ENCODE peak calls at places on chromosomes 16 and 17, in five cellular contexts. One of them, this sample, is unnamed.

GRCh38 chr16:67482260-67482924 is 955 bp downstream of the AGRP start:
- DNase-seq in activated CD4-positive, alpha-beta T cell treated with anti-CD3 and anti-CD28 coated beads for 24 hours: no peak
- DNase-seq in hypothalamus: no peak
- DNase-seq in ACHN: no peak
- DNase-seq in DMS153: no peak
- DNase-seq in this sample: no peak

GRCh38 chr17:82531431-82531881 is 11.9 kb downstream of the FOXK2 start:
- DNase-seq in activated CD4-positive, alpha-beta T cell treated with anti-CD3 and anti-CD28 coated beads for 24 hours: no peak
- DNase-seq in hypothalamus: no peak
- DNase-seq in ACHN: peak; percentile 75
- DNase-seq in DMS153: no peak
- DNase-seq in this sample: no peak

GRCh38 chr17:77882481-77883212 is 75.9 kb upstream of the TNRC6C start:
- DNase-seq in activated CD4-positive, alpha-beta T cell treated with anti-CD3 and anti-CD28 coated beads for 24 hours: peak; percentile 38
- DNase-seq in hypothalamus: no peak
- DNase-seq in ACHN: peak; percentile 19
- DNase-seq in DMS153: no peak
- DNase-seq in this sample: peak; percentile 85

GRCh38 chr17:71438631-71439146 is 682.1 kb upstream of the SOX9 start:
- DNase-seq in activated CD4-positive, alpha-beta T cell treated with anti-CD3 and anti-CD28 coated beads for 24 hours: no peak
- DNase-seq in hypothalamus: no peak
- DNase-seq in ACHN: peak; percentile 64
- DNase-seq in DMS153: peak; percentile 95
- DNase-seq in this sample: peak; percentile 54

GRCh38 chr16:48426244-48427135 is 41.3 kb upstream of the SIAH1 start:
- DNase-seq in activated CD4-positive, alpha-beta T cell treated with anti-CD3 and anti-CD28 coated beads for 24 hours: no peak
- DNase-seq in hypothalamus: no peak
- DNase-seq in ACHN: peak; percentile 20
- DNase-seq in DMS153: no peak
- DNase-seq in this sample: no peak

GRCh38 chr16:72926671-72927070 is 121.3 kb downstream of the ZFHX3 start:
- DNase-seq in activated CD4-positive, alpha-beta T cell treated with anti-CD3 and anti-CD28 coated beads for 24 hours: no peak
- DNase-seq in hypothalamus: no peak
- DNase-seq in ACHN: no peak
- DNase-seq in DMS153: no peak
- DNase-seq in this sample: no peak

GRCh38 chr17:28783161-28783560 is 39.4 kb downstream of the TRAF4 start:
- DNase-seq in activated CD4-positive, alpha-beta T cell treated with anti-CD3 and anti-CD28 coated beads for 24 hours: no peak
- DNase-seq in hypothalamus: no peak
- DNase-seq in ACHN: no peak
- DNase-seq in DMS153: no peak
- DNase-seq in this sample: no peak

GRCh38 chr17:63531022-63531965 is 8.1 kb downstream of the KCNH6 start:
- DNase-seq in activated CD4-positive, alpha-beta T cell treated with anti-CD3 and anti-CD28 coated beads for 24 hours: no peak
- DNase-seq in hypothalamus: no peak
- DNase-seq in ACHN: no peak
- DNase-seq in DMS153: peak; percentile 31
- DNase-seq in this sample: peak; percentile 72

GRCh38 chr17:45720386-45720785 is 63.7 kb upstream of the CRHR1 start:
- DNase-seq in activated CD4-positive, alpha-beta T cell treated with anti-CD3 and anti-CD28 coated beads for 24 hours: no peak
- DNase-seq in hypothalamus: no peak
- DNase-seq in ACHN: no peak
- DNase-seq in DMS153: no peak
- DNase-seq in this sample: no peak

GRCh38 chr17:3802461-3803307 is 1.7 kb upstream of the ITGAE start:
- DNase-seq in activated CD4-positive, alpha-beta T cell treated with anti-CD3 and anti-CD28 coated beads for 24 hours: no peak
- DNase-seq in hypothalamus: no peak
- DNase-seq in ACHN: peak; percentile 85
- DNase-seq in DMS153: no peak
- DNase-seq in this sample: no peak

GRCh38 chr16:6725634-6726331 is 606.9 kb upstream of the RBFOX1 start:
- DNase-seq in activated CD4-positive, alpha-beta T cell treated with anti-CD3 and anti-CD28 coated beads for 24 hours: no peak
- DNase-seq in hypothalamus: no peak
- DNase-seq in ACHN: peak; percentile 76
- DNase-seq in DMS153: no peak
- DNase-seq in this sample: no peak

GRCh38 chr16:77788196-77789084 is at the start of gene VAT1L:
- DNase-seq in activated CD4-positive, alpha-beta T cell treated with anti-CD3 and anti-CD28 coated beads for 24 hours: no peak
- DNase-seq in hypothalamus: peak; percentile 56
- DNase-seq in ACHN: peak; percentile 47
- DNase-seq in DMS153: no peak
- DNase-seq in this sample: peak; percentile 15

GRCh38 chr16:85428899-85429775 is 184.0 kb upstream of the GSE1 start:
- DNase-seq in activated CD4-positive, alpha-beta T cell treated with anti-CD3 and anti-CD28 coated beads for 24 hours: no peak
- DNase-seq in hypothalamus: no peak
- DNase-seq in ACHN: no peak
- DNase-seq in DMS153: no peak
- DNase-seq in this sample: peak; percentile 55

GRCh38 chr17:28897769-28898259 is 281 bp upstream of the FLOT2 start:
- DNase-seq in activated CD4-positive, alpha-beta T cell treated with anti-CD3 and anti-CD28 coated beads for 24 hours: no peak
- DNase-seq in hypothalamus: no peak
- DNase-seq in ACHN: no peak
- DNase-seq in DMS153: no peak
- DNase-seq in this sample: no peak

GRCh38 chr16:23509763-23510153 is 536 bp downstream of the GGA2 start:
- DNase-seq in activated CD4-positive, alpha-beta T cell treated with anti-CD3 and anti-CD28 coated beads for 24 hours: peak; percentile 12
- DNase-seq in hypothalamus: peak; percentile 28
- DNase-seq in ACHN: peak; percentile 61
- DNase-seq in DMS153: no peak
- DNase-seq in this sample: no peak

GRCh38 chr17:70168979-70169706 is at the start of gene KCNJ2:
- DNase-seq in activated CD4-positive, alpha-beta T cell treated with anti-CD3 and anti-CD28 coated beads for 24 hours: peak; percentile 44
- DNase-seq in hypothalamus: peak; percentile 74
- DNase-seq in ACHN: peak; percentile 93
- DNase-seq in DMS153: peak; percentile 83
- DNase-seq in this sample: peak; percentile 90

GRCh38 chr16:80824623-80825364 is 20.4 kb upstream of the CDYL2 start:
- DNase-seq in activated CD4-positive, alpha-beta T cell treated with anti-CD3 and anti-CD28 coated beads for 24 hours: no peak
- DNase-seq in hypothalamus: no peak
- DNase-seq in ACHN: peak; percentile 73
- DNase-seq in DMS153: peak; percentile 7
- DNase-seq in this sample: peak; percentile 9

GRCh38 chr16:82701302-82702022 is 74.7 kb downstream of the CDH13 start:
- DNase-seq in activated CD4-positive, alpha-beta T cell treated with anti-CD3 and anti-CD28 coated beads for 24 hours: no peak
- DNase-seq in hypothalamus: no peak
- DNase-seq in ACHN: no peak
- DNase-seq in DMS153: no peak
- DNase-seq in this sample: no peak

GRCh38 chr16:60151987-60152386 is 1417.9 kb upstream of the GOT2 start:
- DNase-seq in activated CD4-positive, alpha-beta T cell treated with anti-CD3 and anti-CD28 coated beads for 24 hours: no peak
- DNase-seq in hypothalamus: no peak
- DNase-seq in ACHN: no peak
- DNase-seq in DMS153: no peak
- DNase-seq in this sample: no peak

GRCh38 chr17:81900181-81900820 is 1.7 kb upstream of the NPB start:
- DNase-seq in activated CD4-positive, alpha-beta T cell treated with anti-CD3 and anti-CD28 coated beads for 24 hours: no peak
- DNase-seq in hypothalamus: no peak
- DNase-seq in ACHN: no peak
- DNase-seq in DMS153: no peak
- DNase-seq in this sample: no peak

GRCh38 chr17:16363749-16364536 is 10.7 kb upstream of the CENPV start:
- DNase-seq in activated CD4-positive, alpha-beta T cell treated with anti-CD3 and anti-CD28 coated beads for 24 hours: peak; percentile 76
- DNase-seq in hypothalamus: peak; percentile 56
- DNase-seq in ACHN: peak; percentile 77
- DNase-seq in DMS153: peak; percentile 38
- DNase-seq in this sample: peak; percentile 62

GRCh38 chr17:51014129-51014528 is 106.5 kb downstream of the SPAG9 start:
- DNase-seq in activated CD4-positive, alpha-beta T cell treated with anti-CD3 and anti-CD28 coated beads for 24 hours: no peak
- DNase-seq in hypothalamus: no peak
- DNase-seq in ACHN: no peak
- DNase-seq in DMS153: no peak
- DNase-seq in this sample: no peak

GRCh38 chr17:35568561-35568960 is 7.9 kb upstream of the SLFN14 start:
- DNase-seq in activated CD4-positive, alpha-beta T cell treated with anti-CD3 and anti-CD28 coated beads for 24 hours: peak; percentile 35
- DNase-seq in hypothalamus: no peak
- DNase-seq in ACHN: peak; percentile 47
- DNase-seq in DMS153: no peak
- DNase-seq in this sample: no peak

GRCh38 chr17:56596741-56597494 is 3.4 kb downstream of the NOG start:
- DNase-seq in activated CD4-positive, alpha-beta T cell treated with anti-CD3 and anti-CD28 coated beads for 24 hours: peak; percentile 12
- DNase-seq in hypothalamus: no peak
- DNase-seq in ACHN: peak; percentile 71
- DNase-seq in DMS153: no peak
- DNase-seq in this sample: no peak

GRCh38 chr16:84541999-84542876 is 37.8 kb upstream of the MEAK7 start:
- DNase-seq in activated CD4-positive, alpha-beta T cell treated with anti-CD3 and anti-CD28 coated beads for 24 hours: no peak
- DNase-seq in hypothalamus: no peak
- DNase-seq in ACHN: no peak
- DNase-seq in DMS153: no peak
- DNase-seq in this sample: no peak

GRCh38 chr16:66334856-66335255 is 31.6 kb upstream of the CDH5 start:
- DNase-seq in activated CD4-positive, alpha-beta T cell treated with anti-CD3 and anti-CD28 coated beads for 24 hours: no peak
- DNase-seq in hypothalamus: no peak
- DNase-seq in ACHN: no peak
- DNase-seq in DMS153: no peak
- DNase-seq in this sample: no peak

GRCh38 chr17:55683554-55684315 is 38.9 kb downstream of the TMEM100 start:
- DNase-seq in activated CD4-positive, alpha-beta T cell treated with anti-CD3 and anti-CD28 coated beads for 24 hours: no peak
- DNase-seq in hypothalamus: no peak
- DNase-seq in ACHN: no peak
- DNase-seq in DMS153: no peak
- DNase-seq in this sample: no peak

GRCh38 chr17:82424001-82424862 is 5.8 kb upstream of the OGFOD3 start:
- DNase-seq in activated CD4-positive, alpha-beta T cell treated with anti-CD3 and anti-CD28 coated beads for 24 hours: peak; percentile 56
- DNase-seq in hypothalamus: no peak
- DNase-seq in ACHN: peak; percentile 47
- DNase-seq in DMS153: no peak
- DNase-seq in this sample: no peak

GRCh38 chr16:20870122-20870521 is 30.0 kb downstream of the DCUN1D3 start:
- DNase-seq in activated CD4-positive, alpha-beta T cell treated with anti-CD3 and anti-CD28 coated beads for 24 hours: no peak
- DNase-seq in hypothalamus: no peak
- DNase-seq in ACHN: no peak
- DNase-seq in DMS153: no peak
- DNase-seq in this sample: no peak

GRCh38 chr17:76643553-76644148 is at the start of gene ST6GALNAC1:
- DNase-seq in activated CD4-positive, alpha-beta T cell treated with anti-CD3 and anti-CD28 coated beads for 24 hours: peak; percentile 6
- DNase-seq in hypothalamus: no peak
- DNase-seq in ACHN: no peak
- DNase-seq in DMS153: peak; percentile 38
- DNase-seq in this sample: no peak

GRCh38 chr17:10793256-10793655 is 10.6 kb downstream of the TMEM238L start:
- DNase-seq in activated CD4-positive, alpha-beta T cell treated with anti-CD3 and anti-CD28 coated beads for 24 hours: no peak
- DNase-seq in hypothalamus: no peak
- DNase-seq in ACHN: no peak
- DNase-seq in DMS153: no peak
- DNase-seq in this sample: no peak

GRCh38 chr17:44345497-44346026 is 460 bp downstream of the GRN start:
- DNase-seq in activated CD4-positive, alpha-beta T cell treated with anti-CD3 and anti-CD28 coated beads for 24 hours: no peak
- DNase-seq in hypothalamus: peak; percentile 48
- DNase-seq in ACHN: peak; percentile 79
- DNase-seq in DMS153: peak; percentile 59
- DNase-seq in this sample: peak; percentile 76

GRCh38 chr17:49365667-49366066 is 3.6 kb upstream of the ZNF652 start:
- DNase-seq in activated CD4-positive, alpha-beta T cell treated with anti-CD3 and anti-CD28 coated beads for 24 hours: no peak
- DNase-seq in hypothalamus: no peak
- DNase-seq in ACHN: peak; percentile 41
- DNase-seq in DMS153: peak; percentile 3
- DNase-seq in this sample: peak; percentile 52

GRCh38 chr16:86594712-86595111 is 16.4 kb downstream of the FOXL1 start:
- DNase-seq in activated CD4-positive, alpha-beta T cell treated with anti-CD3 and anti-CD28 coated beads for 24 hours: no peak
- DNase-seq in hypothalamus: no peak
- DNase-seq in ACHN: no peak
- DNase-seq in DMS153: no peak
- DNase-seq in this sample: no peak

GRCh38 chr17:73393962-73394361 is 82.2 kb upstream of the CDC42EP4 start:
- DNase-seq in activated CD4-positive, alpha-beta T cell treated with anti-CD3 and anti-CD28 coated beads for 24 hours: no peak
- DNase-seq in hypothalamus: no peak
- DNase-seq in ACHN: peak; percentile 19
- DNase-seq in DMS153: peak; percentile 34
- DNase-seq in this sample: peak; percentile 80

GRCh38 chr16:22262460-22262859 is 34.7 kb upstream of the POLR3E start:
- DNase-seq in activated CD4-positive, alpha-beta T cell treated with anti-CD3 and anti-CD28 coated beads for 24 hours: no peak
- DNase-seq in hypothalamus: no peak
- DNase-seq in ACHN: no peak
- DNase-seq in DMS153: no peak
- DNase-seq in this sample: no peak

GRCh38 chr16:11171448-11171709 is 84.6 kb downstream of the SOCS1 start:
- DNase-seq in activated CD4-positive, alpha-beta T cell treated with anti-CD3 and anti-CD28 coated beads for 24 hours: no peak
- DNase-seq in hypothalamus: no peak
- DNase-seq in ACHN: no peak
- DNase-seq in DMS153: no peak
- DNase-seq in this sample: no peak

GRCh38 chr17:66673668-66674276 is 161.1 kb upstream of the CACNG5 start:
- DNase-seq in activated CD4-positive, alpha-beta T cell treated with anti-CD3 and anti-CD28 coated beads for 24 hours: no peak
- DNase-seq in hypothalamus: peak; percentile 23
- DNase-seq in ACHN: peak; percentile 75
- DNase-seq in DMS153: peak; percentile 50
- DNase-seq in this sample: peak; percentile 63

GRCh38 chr16:58236231-58236690 is 38.4 kb upstream of the CSNK2A2 start:
- DNase-seq in activated CD4-positive, alpha-beta T cell treated with anti-CD3 and anti-CD28 coated beads for 24 hours: peak; percentile 64
- DNase-seq in hypothalamus: peak; percentile 69
- DNase-seq in ACHN: peak; percentile 76
- DNase-seq in DMS153: peak; percentile 47
- DNase-seq in this sample: peak; percentile 83